ENCODE peak calls at places on chromosomes 11 and 22, in four cellular contexts. One of them, this sample, is unnamed.

GRCh38 chr11:78564889-78565467 is 9.7 kb downstream of the NARS2 start:
- DNase-seq in epithelial cell of esophagus: no peak
- DNase-seq in cardiac fibroblast: no peak
- DNase-seq in K562: no peak
- DNase-seq in this sample: no peak

GRCh38 chr11:92845390-92846185 is 123.9 kb upstream of the MTNR1B start:
- DNase-seq in epithelial cell of esophagus: peak; percentile 78
- DNase-seq in cardiac fibroblast: no peak
- DNase-seq in K562: no peak
- DNase-seq in this sample: peak; percentile 45

GRCh38 chr22:36328635-36329216 is 59.0 kb downstream of the MYH9 start:
- DNase-seq in epithelial cell of esophagus: peak; percentile 91
- DNase-seq in cardiac fibroblast: peak; percentile 79
- DNase-seq in K562: peak; percentile 34
- DNase-seq in this sample: no peak

GRCh38 chr22:30298005-30298701 is 8.8 kb upstream of the CASTOR1 start:
- DNase-seq in epithelial cell of esophagus: peak; percentile 95
- DNase-seq in cardiac fibroblast: no peak
- DNase-seq in K562: no peak
- DNase-seq in this sample: no peak

GRCh38 chr22:30127749-30128166 is 47.5 kb downstream of the HORMAD2 start:
- DNase-seq in epithelial cell of esophagus: no peak
- DNase-seq in cardiac fibroblast: peak; percentile 46
- DNase-seq in K562: no peak
- DNase-seq in this sample: no peak

GRCh38 chr22:19996694-19997384 is 19.8 kb downstream of the ARVCF start:
- DNase-seq in epithelial cell of esophagus: no peak
- DNase-seq in cardiac fibroblast: no peak
- DNase-seq in K562: no peak
- DNase-seq in this sample: peak; percentile 89

GRCh38 chr11:96168623-96169022 is 174.4 kb downstream of the MAML2 start:
- DNase-seq in epithelial cell of esophagus: peak; percentile 93
- DNase-seq in cardiac fibroblast: peak; percentile 95
- DNase-seq in K562: no peak
- DNase-seq in this sample: no peak

GRCh38 chr22:12601870-12602779 is 2925.9 kb upstream of the OR11H1 start:
- DNase-seq in epithelial cell of esophagus: no peak
- DNase-seq in cardiac fibroblast: no peak
- DNase-seq in K562: peak; percentile 84
- DNase-seq in this sample: peak; percentile 85

GRCh38 chr11:44977493-44977984 is 26.9 kb upstream of the TP53I11 start:
- DNase-seq in epithelial cell of esophagus: peak; percentile 9
- DNase-seq in cardiac fibroblast: peak; percentile 68
- DNase-seq in K562: no peak
- DNase-seq in this sample: peak; percentile 57

GRCh38 chr11:104142701-104143100 is 21.2 kb downstream of the PDGFD start:
- DNase-seq in epithelial cell of esophagus: no peak
- DNase-seq in cardiac fibroblast: no peak
- DNase-seq in K562: no peak
- DNase-seq in this sample: no peak

GRCh38 chr11:40032331-40032730 is 1427.1 kb downstream of the LRRC4C start:
- DNase-seq in epithelial cell of esophagus: no peak
- DNase-seq in cardiac fibroblast: no peak
- DNase-seq in K562: no peak
- DNase-seq in this sample: no peak

GRCh38 chr11:112588252-112588668 is 327.6 kb upstream of the PLET1 start:
- DNase-seq in epithelial cell of esophagus: peak; percentile 89
- DNase-seq in cardiac fibroblast: peak; percentile 91
- DNase-seq in K562: peak; percentile 59
- DNase-seq in this sample: peak; percentile 69

GRCh38 chr11:91158297-91158696 is 935.4 kb upstream of the CHORDC1 start:
- DNase-seq in epithelial cell of esophagus: no peak
- DNase-seq in cardiac fibroblast: no peak
- DNase-seq in K562: no peak
- DNase-seq in this sample: no peak

GRCh38 chr11:112662554-112662953 is 298.7 kb upstream of the NCAM1 start:
- DNase-seq in epithelial cell of esophagus: no peak
- DNase-seq in cardiac fibroblast: no peak
- DNase-seq in K562: no peak
- DNase-seq in this sample: peak; percentile 34

GRCh38 chr11:102157219-102157618 is 47.0 kb downstream of the YAP1 start:
- DNase-seq in epithelial cell of esophagus: peak; percentile 82
- DNase-seq in cardiac fibroblast: peak; percentile 96
- DNase-seq in K562: no peak
- DNase-seq in this sample: no peak

GRCh38 chr22:17972385-17973181 is 51.8 kb downstream of the MICAL3 start:
- DNase-seq in epithelial cell of esophagus: peak; percentile 47
- DNase-seq in cardiac fibroblast: peak; percentile 92
- DNase-seq in K562: no peak
- DNase-seq in this sample: no peak

GRCh38 chr11:45807792-45808238 is 2.9 kb downstream of the SLC35C1 start:
- DNase-seq in epithelial cell of esophagus: no peak
- DNase-seq in cardiac fibroblast: no peak
- DNase-seq in K562: no peak
- DNase-seq in this sample: no peak

GRCh38 chr11:130801287-130802146 is 114.8 kb downstream of the SNX19 start:
- DNase-seq in epithelial cell of esophagus: no peak
- DNase-seq in cardiac fibroblast: no peak
- DNase-seq in K562: no peak
- DNase-seq in this sample: no peak

GRCh38 chr11:134759855-134760254 is 347.8 kb upstream of the B3GAT1 start:
- DNase-seq in epithelial cell of esophagus: no peak
- DNase-seq in cardiac fibroblast: no peak
- DNase-seq in K562: no peak
- DNase-seq in this sample: no peak

GRCh38 chr22:48979482-48979881 is 848.2 kb downstream of the BRD1 start:
- DNase-seq in epithelial cell of esophagus: no peak
- DNase-seq in cardiac fibroblast: no peak
- DNase-seq in K562: peak; percentile 14
- DNase-seq in this sample: no peak

GRCh38 chr11:69044111-69045013 is 4.4 kb upstream of the TPCN2 start:
- DNase-seq in epithelial cell of esophagus: peak; percentile 72
- DNase-seq in cardiac fibroblast: peak; percentile 72
- DNase-seq in K562: no peak
- DNase-seq in this sample: peak; percentile 77

GRCh38 chr22:32380991-32381390 is 23.3 kb downstream of the RFPL3 start:
- DNase-seq in epithelial cell of esophagus: peak; percentile 60
- DNase-seq in cardiac fibroblast: no peak
- DNase-seq in K562: no peak
- DNase-seq in this sample: no peak

GRCh38 chr11:118885319-118885718 is 1.6 kb downstream of the CXCR5 start:
- DNase-seq in epithelial cell of esophagus: no peak
- DNase-seq in cardiac fibroblast: no peak
- DNase-seq in K562: no peak
- DNase-seq in this sample: no peak

GRCh38 chr11:94845622-94846021 is 77.5 kb downstream of the AMOTL1 start:
- DNase-seq in epithelial cell of esophagus: peak; percentile 94
- DNase-seq in cardiac fibroblast: peak; percentile 37
- DNase-seq in K562: no peak
- DNase-seq in this sample: no peak

GRCh38 chr11:65290448-65291165 is 24.1 kb upstream of the CDC42EP2 start:
- DNase-seq in epithelial cell of esophagus: peak; percentile 75
- DNase-seq in cardiac fibroblast: peak; percentile 100
- DNase-seq in K562: peak; percentile 41
- DNase-seq in this sample: no peak

GRCh38 chr11:58688779-58689503 is 42.8 kb downstream of the GLYAT start:
- DNase-seq in epithelial cell of esophagus: peak; percentile 89
- DNase-seq in cardiac fibroblast: no peak
- DNase-seq in K562: no peak
- DNase-seq in this sample: no peak

GRCh38 chr11:128552783-128553661 is 34.3 kb downstream of the ETS1 start:
- DNase-seq in epithelial cell of esophagus: peak; percentile 96
- DNase-seq in cardiac fibroblast: peak; percentile 63
- DNase-seq in K562: no peak
- DNase-seq in this sample: no peak

GRCh38 chr11:128207861-128208321 is 379.5 kb downstream of the ETS1 start:
- DNase-seq in epithelial cell of esophagus: peak; percentile 98
- DNase-seq in cardiac fibroblast: peak; percentile 99
- DNase-seq in K562: no peak
- DNase-seq in this sample: no peak

GRCh38 chr11:134346976-134347350 is 15.2 kb downstream of the GLB1L2 start:
- DNase-seq in epithelial cell of esophagus: no peak
- DNase-seq in cardiac fibroblast: no peak
- DNase-seq in K562: no peak
- DNase-seq in this sample: no peak

GRCh38 chr11:134878785-134879184 is 466.7 kb upstream of the B3GAT1 start:
- DNase-seq in epithelial cell of esophagus: no peak
- DNase-seq in cardiac fibroblast: no peak
- DNase-seq in K562: no peak
- DNase-seq in this sample: no peak

GRCh38 chr22:29032584-29032983 is 29.0 kb downstream of the C22orf31 start:
- DNase-seq in epithelial cell of esophagus: no peak
- DNase-seq in cardiac fibroblast: peak; percentile 14
- DNase-seq in K562: no peak
- DNase-seq in this sample: no peak

GRCh38 chr11:3954448-3955298 is 99.2 kb downstream of the STIM1 start:
- DNase-seq in epithelial cell of esophagus: peak; percentile 92
- DNase-seq in cardiac fibroblast: no peak
- DNase-seq in K562: peak; percentile 36
- DNase-seq in this sample: no peak

DNA sequence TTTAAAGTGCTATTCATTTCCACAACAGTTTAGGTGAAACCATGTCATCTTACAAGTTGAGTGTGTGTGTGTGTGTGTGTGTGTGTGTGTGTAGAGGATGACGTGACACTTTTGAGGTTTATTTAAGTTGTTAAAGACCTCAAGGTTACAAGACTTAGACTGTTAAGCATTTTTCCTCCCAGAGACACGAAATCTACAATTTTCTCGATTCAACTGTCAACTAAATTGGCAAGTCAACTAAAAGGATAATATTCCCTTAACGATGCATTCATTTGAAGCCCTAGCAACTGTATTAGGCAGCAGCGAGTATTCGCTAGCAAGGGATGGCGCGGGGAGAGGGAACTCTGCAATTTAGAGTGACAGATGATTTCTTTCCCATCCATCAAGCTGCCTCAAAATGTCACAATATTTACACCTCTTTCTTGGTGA is 17.6 kb upstream of the BDNF start:
- DNase-seq in epithelial cell of esophagus: no peak
- DNase-seq in cardiac fibroblast: no peak
- DNase-seq in K562: no peak
- DNase-seq in this sample: no peak
- H3K4me3 ChIP-seq in epithelial cell of esophagus: peak overlapping the region; percentile 52
- H3K4me3 ChIP-seq in cardiac fibroblast: peak overlapping the region; percentile 60
- H3K4me3 ChIP-seq in K562: no peak overlapping the region
- H3K4me3 ChIP-seq in this sample: peak overlapping the region; percentile 90

DNA sequence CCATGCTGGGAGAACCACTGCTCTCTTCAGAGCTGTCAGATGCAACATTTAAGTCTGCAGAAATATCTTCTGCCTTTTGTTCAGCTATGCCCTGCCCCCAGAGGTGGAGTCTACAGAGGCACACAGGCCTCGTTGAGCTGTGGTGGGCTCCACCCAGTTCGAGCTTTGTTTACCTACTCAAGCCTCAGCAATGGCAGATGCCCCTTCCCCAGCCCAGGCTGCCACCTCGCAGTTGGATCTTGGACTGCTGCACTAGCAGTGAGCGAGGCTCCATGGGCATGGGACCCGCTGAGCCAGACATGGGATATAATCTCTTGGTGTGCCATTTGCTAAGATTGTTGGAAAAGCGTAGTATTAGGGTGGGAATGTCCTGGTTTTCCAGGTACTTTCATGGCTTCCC is 229.1 kb upstream of the C11orf87 start:
- DNase-seq in epithelial cell of esophagus: no peak
- DNase-seq in cardiac fibroblast: no peak
- DNase-seq in K562: no peak
- DNase-seq in this sample: no peak
- H3K4me3 ChIP-seq in epithelial cell of esophagus: no peak overlapping the region
- H3K4me3 ChIP-seq in cardiac fibroblast: no peak overlapping the region
- H3K4me3 ChIP-seq in K562: no peak overlapping the region
- H3K4me3 ChIP-seq in this sample: no peak overlapping the region

GRCh38 chr11:8083088-8083395 is 2.0 kb downstream of the TUB start:
- DNase-seq in epithelial cell of esophagus: no peak
- DNase-seq in cardiac fibroblast: no peak
- DNase-seq in K562: no peak
- DNase-seq in this sample: no peak

GRCh38 chr11:8081591-8082021 is 595 bp downstream of the TUB start:
- DNase-seq in epithelial cell of esophagus: no peak
- DNase-seq in cardiac fibroblast: peak; percentile 16
- DNase-seq in K562: no peak
- DNase-seq in this sample: peak; percentile 65

GRCh38 chr11:8080674-8081590 is at the start of gene TUB:
- DNase-seq in epithelial cell of esophagus: peak; percentile 21
- DNase-seq in cardiac fibroblast: peak; percentile 27
- DNase-seq in K562: no peak
- DNase-seq in this sample: peak; percentile 97

GRCh38 chr11:8083871-8084281 is 2.9 kb downstream of the TUB start:
- DNase-seq in epithelial cell of esophagus: no peak
- DNase-seq in cardiac fibroblast: no peak
- DNase-seq in K562: no peak
- DNase-seq in this sample: no peak

GRCh38 chr11:8082391-8083087 is 1.5 kb downstream of the TUB start:
- DNase-seq in epithelial cell of esophagus: no peak
- DNase-seq in cardiac fibroblast: no peak
- DNase-seq in K562: no peak
- DNase-seq in this sample: peak; percentile 81
- H3K4me3 ChIP-seq in epithelial cell of esophagus: no peak overlapping the region
- H3K4me3 ChIP-seq in cardiac fibroblast: no peak overlapping the region
- H3K4me3 ChIP-seq in K562: no peak overlapping the region
- H3K4me3 ChIP-seq in this sample: peak overlapping the region; percentile 73

DNA sequence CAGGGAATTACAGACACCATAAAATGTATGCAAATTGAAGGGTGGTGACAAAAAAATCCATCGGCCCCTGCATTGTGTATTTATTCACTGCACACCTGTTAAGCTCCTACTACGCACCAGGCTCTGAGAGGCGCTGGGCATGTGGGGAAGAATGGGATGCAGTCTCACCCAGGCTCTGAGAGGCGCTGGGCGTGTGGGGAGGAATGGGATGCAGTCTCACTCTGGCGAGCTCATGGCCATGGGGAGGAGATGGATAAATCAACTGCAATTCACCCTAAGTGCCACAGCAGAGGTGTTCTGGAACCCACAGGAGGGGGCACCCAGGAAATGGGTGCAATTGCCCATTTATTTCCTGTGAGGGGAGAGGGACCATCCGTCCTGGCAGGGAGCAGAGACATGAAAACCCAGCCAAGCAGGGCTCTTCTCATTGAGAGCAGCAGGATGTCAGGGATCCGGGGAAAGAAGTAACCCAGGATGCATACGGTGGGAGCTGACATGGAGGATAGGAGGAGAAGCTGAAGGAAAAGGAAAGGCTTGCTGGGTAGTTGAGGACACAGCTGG is 798.7 kb downstream of the TBC1D22A start:
- DNase-seq in epithelial cell of esophagus: no peak
- DNase-seq in cardiac fibroblast: no peak
- DNase-seq in K562: no peak
- DNase-seq in this sample: no peak
- H3K4me3 ChIP-seq in epithelial cell of esophagus: no peak overlapping the region
- H3K4me3 ChIP-seq in cardiac fibroblast: no peak overlapping the region
- H3K4me3 ChIP-seq in K562: no peak overlapping the region
- H3K4me3 ChIP-seq in this sample: no peak overlapping the region

This sample was measured in SK-N-SH.